ENCODE peak calls at places on chromosomes 1 and 21, in nine cellular contexts. B is cardiac muscle cell; M is K562; H is GM12878; J is CD8-positive, alpha-beta T cell; A is neural progenitor cell; U is fibroblast of lung; V is uterus; Z is IMR-90. S is an unnamed sample.

GRCh38 chr1:183218039-183218618 is 32.1 kb downstream of the LAMC2 start:
- DNase-seq in B (no peak), A (no peak), V (no peak), M (no peak), H (no peak), J (no peak), Z (peak), U (no peak), S (no peak)

GRCh38 chr1:21946836-21947587 is 9.9 kb upstream of the HSPG2 start:
- DNase-seq in A (peak), U (no peak), Z (no peak), H (no peak), B (no peak), V (no peak), M (no peak), J (no peak), S (no peak)

GRCh38 chr1:82464362-82464931 is 663.7 kb downstream of the ADGRL2 start:
- DNase-seq in A (peak), V (no peak), M (no peak), B (peak), J (no peak), H (no peak), Z (no peak), U (peak), S (no peak)

GRCh38 chr1:43522776-43523480 is 7.8 kb upstream of the PTPRF start:
- DNase-seq in H (no peak), A (no peak), M (peak), J (no peak), V (no peak), Z (peak), U (peak), B (peak), S (no peak)

GRCh38 chr1:97603776-97604175 is 317.1 kb downstream of the DPYD start:
- DNase-seq in Z (peak), V (no peak), A (no peak), U (peak), M (no peak), B (peak), J (no peak), H (no peak), S (no peak)

GRCh38 chr1:47389735-47390134 is 26.4 kb upstream of the FOXE3 start:
- DNase-seq in J (no peak), M (no peak), Z (no peak), H (no peak), A (no peak), V (no peak), B (no peak), U (no peak), S (no peak)

GRCh38 chr1:220908757-220909156 is 29.5 kb downstream of the HLX start:
- DNase-seq in M (peak), U (no peak), Z (peak), V (no peak), H (no peak), B (peak), J (no peak), A (no peak), S (no peak)

GRCh38 chr1:30982937-30983336 is 74.4 kb upstream of the SDC3 start:
- DNase-seq in A (no peak), B (peak), Z (peak), U (no peak), V (no peak), M (no peak), J (no peak), H (no peak), S (no peak)

GRCh38 chr1:203537806-203538464 is 44.0 kb downstream of the OPTC start:
- DNase-seq in J (no peak), U (peak), V (peak), Z (peak), M (no peak), H (no peak), A (no peak), B (peak), S (no peak)

GRCh38 chr21:46122758-46123683 is 25.1 kb downstream of the COL6A2 start:
- DNase-seq in Z (no peak), A (no peak), J (no peak), B (no peak), V (peak), U (no peak), H (no peak), M (no peak), S (no peak)

GRCh38 chr1:59833022-59833421 is 18.3 kb downstream of the HOOK1 start:
- DNase-seq in A (no peak), V (no peak), Z (no peak), B (no peak), U (no peak), H (no peak), M (no peak), J (no peak), S (no peak)

GRCh38 chr1:84772428-84772943 is 82.2 kb upstream of the SSX2IP start:
- DNase-seq in V (peak), B (peak), H (no peak), M (peak), A (peak), Z (peak), U (peak), J (peak), S (peak)

GRCh38 chr1:33357099-33357498 is 36.2 kb upstream of the A3GALT2 start:
- DNase-seq in J (no peak), B (no peak), V (no peak), U (no peak), A (no peak), Z (no peak), M (no peak), H (no peak), S (no peak)

GRCh38 chr1:233844275-233844674 is 60.2 kb upstream of the SLC35F3 start:
- DNase-seq in H (no peak), V (no peak), A (no peak), B (no peak), M (no peak), U (no peak), Z (no peak), J (no peak), S (no peak)

GRCh38 chr1:94044891-94045290 is 76.1 kb downstream of the ABCA4 start:
- DNase-seq in V (no peak), A (no peak), B (no peak), J (no peak), Z (no peak), M (no peak), U (no peak), H (no peak), S (no peak)

GRCh38 chr1:182699673-182700350 is 15.4 kb upstream of the RGS8 start:
- DNase-seq in V (no peak), M (no peak), J (no peak), U (peak), A (peak), Z (no peak), B (peak), H (no peak), S (no peak)

GRCh38 chr21:43322805-43323204 is 104.1 kb downstream of the SIK1 start:
- DNase-seq in Z (peak), M (peak), A (no peak), B (no peak), V (no peak), H (no peak), J (no peak), U (no peak), S (no peak)

GRCh38 chr1:220544901-220545303 is 17.0 kb downstream of the MARK1 start:
- DNase-seq in A (peak), U (peak), H (no peak), Z (peak), J (no peak), V (no peak), M (peak), B (peak), S (no peak)

GRCh38 chr1:112371770-112372169 is 24.2 kb upstream of the CTTNBP2NL start:
- DNase-seq in B (peak), A (no peak), V (no peak), J (no peak), U (peak), H (no peak), Z (peak), M (no peak), S (no peak)

GRCh38 chr21:34362136-34362444 is 1.7 kb upstream of the KCNE2 start:
- DNase-seq in U (no peak), Z (no peak), J (no peak), A (no peak), V (no peak), M (no peak), B (no peak), H (no peak), S (no peak)

GRCh38 chr1:25210728-25211127 is 21.6 kb downstream of the SYF2 start:
- DNase-seq in A (no peak), Z (no peak), U (no peak), V (no peak), B (no peak), H (no peak), J (no peak), M (no peak), S (no peak)

GRCh38 chr1:54609301-54609921 is 13.9 kb downstream of the FAM151A start:
- DNase-seq in A (no peak), B (no peak), U (no peak), J (no peak), M (no peak), Z (no peak), H (no peak), V (peak), S (peak)

DNA sequence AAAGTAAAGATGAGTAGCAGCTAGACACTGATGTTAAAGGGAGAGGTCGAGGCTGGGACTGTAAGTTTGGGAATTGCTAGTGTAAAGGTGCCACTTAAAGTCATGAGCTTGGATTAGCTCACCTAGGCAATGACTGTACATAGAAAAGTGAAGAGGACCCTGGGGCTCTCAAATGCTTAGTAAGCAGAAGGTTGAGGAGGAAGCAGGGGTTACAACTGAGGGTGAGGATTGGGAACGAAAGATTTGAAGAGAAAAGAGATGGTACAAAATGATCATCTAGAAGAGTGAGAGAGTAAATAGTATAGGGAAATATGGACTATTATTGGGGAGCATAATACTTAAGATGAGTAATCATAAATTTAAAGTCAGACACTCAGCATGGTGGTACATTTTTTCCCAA is 63.1 kb upstream of the TNFSF4 start:
- DNase-seq in B (no peak), Z (no peak), U (no peak), A (no peak), H (no peak), J (no peak), V (no peak), M (no peak), S (no peak)
- H3K27ac ChIP-seq in B (no peak), Z (no peak), U (no peak), A (no peak), H (no peak), J (no peak), V (no peak), M (peak), S (no peak)

DNA sequence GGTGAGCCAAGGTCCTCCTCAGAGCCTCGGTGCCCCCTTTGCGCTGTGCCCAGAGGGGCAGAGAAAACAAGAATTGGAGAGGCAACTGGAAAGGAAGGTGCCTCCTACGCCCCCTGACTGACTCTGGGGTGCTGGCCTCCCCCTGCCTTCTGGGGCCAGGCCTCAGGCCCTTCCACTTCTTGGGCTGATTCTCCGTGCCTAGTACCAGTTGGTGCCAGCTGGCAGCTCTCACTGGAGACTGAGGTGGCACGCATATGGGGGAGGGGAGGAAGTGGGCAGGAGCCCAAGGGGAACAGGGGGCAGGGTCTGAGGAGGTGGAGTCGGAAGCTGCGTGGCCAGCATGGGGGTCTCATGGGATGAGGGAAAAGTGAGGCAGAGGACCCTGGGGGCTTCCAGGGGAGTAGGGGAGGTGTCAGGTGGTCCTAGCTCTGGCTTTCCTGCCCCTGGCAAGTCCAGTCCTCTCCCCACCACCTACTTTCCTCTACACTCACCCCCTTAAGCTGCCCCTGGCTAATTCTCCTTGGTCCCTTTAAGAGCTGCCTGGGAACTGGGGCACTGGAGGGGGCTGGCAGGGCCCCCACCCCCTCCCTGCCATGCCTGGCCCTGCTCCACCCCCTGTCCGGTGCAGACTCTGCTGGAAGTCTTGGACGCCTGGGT is 6.5 kb upstream of the SEMA4A start:
- DNase-seq in J (no peak), U (no peak), A (no peak), V (no peak), B (no peak), Z (no peak), M (no peak), H (no peak), S (peak)
- H3K27ac ChIP-seq in J (no peak), U (no peak), A (no peak), V (no peak), B (no peak), Z (no peak), M (no peak), H (peak), S (peak)

GRCh38 chr1:244861683-244862082 is 2.7 kb downstream of the HNRNPU start:
- DNase-seq in B (peak), M (peak), Z (no peak), V (no peak), J (no peak), U (no peak), H (no peak), A (peak), S (no peak)
- H3K27ac ChIP-seq in B (no peak), M (peak), Z (no peak), V (peak), J (peak), U (peak), H (no peak), A (no peak), S (peak)

GRCh38 chr1:227776277-227776676 is 39.2 kb upstream of the PRSS38 start:
- DNase-seq in V (no peak), A (no peak), H (no peak), J (no peak), U (peak), B (peak), M (no peak), Z (peak), S (no peak)
- H3K27ac ChIP-seq in V (no peak), A (peak), H (no peak), J (no peak), U (peak), B (no peak), M (no peak), Z (no peak), S (no peak)

GRCh38 chr1:152053375-152053774 is 16.6 kb upstream of the S100A11 start:
- DNase-seq in Z (no peak), U (no peak), B (no peak), J (no peak), H (no peak), M (no peak), V (no peak), A (no peak), S (no peak)

GRCh38 chr1:152048641-152048970 is 11.8 kb upstream of the S100A11 start:
- DNase-seq in V (no peak), Z (no peak), J (no peak), M (no peak), H (no peak), U (no peak), B (no peak), A (peak), S (no peak)

GRCh38 chr1:152052606-152053005 is 15.8 kb upstream of the S100A11 start:
- DNase-seq in U (peak), A (peak), J (peak), B (peak), V (peak), Z (peak), H (no peak), M (peak), S (peak)

GRCh38 chr1:152049291-152050073 is 12.7 kb upstream of the S100A11 start:
- DNase-seq in A (no peak), J (no peak), M (no peak), H (no peak), V (no peak), U (peak), B (peak), Z (peak), S (no peak)

GRCh38 chr1:152050886-152051764 is 14.3 kb upstream of the S100A11 start:
- DNase-seq in V (no peak), Z (peak), B (no peak), J (no peak), H (no peak), A (no peak), M (peak), U (peak), S (no peak)
- H3K27ac ChIP-seq in V (no peak), Z (no peak), B (no peak), J (no peak), H (no peak), A (no peak), M (no peak), U (no peak), S (no peak)

S was measured in substantia nigra.